ENCODE peak calls at places on chromosomes 3 and 15, in ten cellular contexts. X, B, D, L, M, O, Q, I, W and F are unnamed samples.
A peak's percentile ranks its signal among the peaks of the same experiment; 100 is the strongest.

GRCh38 chr15:49288411-49288810 is 118.4 kb downstream of the GALK2 start:
- DNase-seq in W (no peak), X (no peak), O (no peak), I (no peak), L (no peak), D (no peak), Q (no peak), B (no peak), M (no peak), F (no peak)

GRCh38 chr3:68880632-68881031 is 51.7 kb downstream of the TAFA4 start:
- DNase-seq in Q (no peak), O (no peak), X (no peak), L (no peak), D (no peak), W (no peak), M (no peak), I (no peak), B (no peak), F (no peak)

GRCh38 chr3:31704156-31704555 is 171.4 kb downstream of the STT3B start:
- DNase-seq in L (no peak), M (no peak), I (no peak), X (no peak), D (no peak), Q (no peak), W (no peak), O (no peak), B (no peak), F (no peak)

GRCh38 chr3:41155834-41156233 is 43.5 kb upstream of the CTNNB1 start:
- DNase-seq in W (no peak), M (no peak), O (no peak), B (no peak), D (no peak), I (no peak), Q (no peak), L (no peak), X (no peak), F (no peak)

GRCh38 chr15:79090487-79091203 is at the start of gene RASGRF1:
- DNase-seq in W (no peak), I (no peak), M (peak; percentile 45), D (no peak), L (no peak), Q (no peak), O (no peak), B (peak; percentile 30), X (no peak), F (no peak)

GRCh38 chr3:30631237-30631961 is 25.0 kb downstream of the TGFBR2 start:
- DNase-seq in O (no peak), M (no peak), X (no peak), L (no peak), B (no peak), W (no peak), D (no peak), Q (no peak), I (no peak), F (no peak)

GRCh38 chr3:3998140-3998977 is 199.1 kb downstream of the LRRN1 start:
- DNase-seq in L (peak; percentile 40), I (no peak), X (no peak), M (peak; percentile 45), Q (no peak), D (peak; percentile 33), B (peak; percentile 17), W (peak; percentile 28), O (peak; percentile 25), F (no peak)

GRCh38 chr15:86034904-86035303 is 44.8 kb upstream of the AGBL1 start:
- DNase-seq in W (no peak), X (no peak), B (no peak), O (no peak), Q (no peak), M (no peak), D (no peak), L (no peak), I (no peak), F (no peak)

GRCh38 chr15:90165659-90166489 is 35.3 kb upstream of the SEMA4B start:
- DNase-seq in O (peak; percentile 100), Q (no peak), D (no peak), L (peak; percentile 45), M (peak; percentile 79), W (peak; percentile 88), B (peak; percentile 100), X (peak; percentile 96), I (peak; percentile 88), F (no peak)

GRCh38 chr3:54518011-54518675 is 395.8 kb downstream of the CACNA2D3 start:
- DNase-seq in O (no peak), Q (no peak), L (no peak), I (no peak), X (no peak), D (no peak), W (no peak), M (no peak), B (no peak), F (no peak)